ENCODE peak calls at places on chromosome 10, in four cellular contexts. B is fibroblast of mammary gland, F is amniotic stem cell, H is endothelial cell. V is an unnamed sample.

GRCh38 chr10:33812586-33812985 is 478.1 kb upstream of the NRP1 start:
- DNase-seq in B (no peak), F (no peak), H (no peak), V (no peak)

GRCh38 chr10:3654496-3654895 is 130.5 kb downstream of the KLF6 start:
- DNase-seq in B (peak), F (no peak), H (no peak), V (no peak)

GRCh38 chr10:44979281-44980181 is 922 bp upstream of the DEPP1 start:
- DNase-seq in B (no peak), F (no peak), H (no peak), V (no peak)

GRCh38 chr10:119103687-119104652 is at the start of gene DENND10:
- DNase-seq in B (peak), F (peak), H (peak), V (no peak)

GRCh38 chr10:1358860-1359598 is 302.8 kb downstream of the WDR37 start:
- DNase-seq in B (no peak), F (no peak), H (no peak), V (no peak)

GRCh38 chr10:18906636-18907035 is 142.0 kb upstream of the MALRD1 start:
- DNase-seq in B (no peak), F (no peak), H (no peak), V (no peak)

GRCh38 chr10:12708921-12709320 is 292.6 kb downstream of the CCDC3 start:
- DNase-seq in B (peak), F (no peak), H (no peak), V (no peak)

GRCh38 chr10:352476-353235 is 217.4 kb downstream of the ZMYND11 start:
- DNase-seq in B (no peak), F (no peak), H (no peak), V (no peak)

GRCh38 chr10:114635101-114635500 is 23.0 kb downstream of the ABLIM1 start:
- DNase-seq in B (peak), F (no peak), H (no peak), V (no peak)

GRCh38 chr10:130967784-130968183 is 343.7 kb downstream of the TCERG1L start:
- DNase-seq in B (no peak), F (no peak), H (no peak), V (no peak)

GRCh38 chr10:114897593-114897992 is 40.4 kb upstream of the TRUB1 start:
- DNase-seq in B (no peak), F (no peak), H (no peak), V (no peak)

GRCh38 chr10:65931291-65932080 is 994.4 kb upstream of the LRRTM3 start:
- DNase-seq in B (no peak), F (no peak), H (no peak), V (no peak)

GRCh38 chr10:62960416-62960815 is 144.2 kb upstream of the EGR2 start:
- DNase-seq in B (peak), F (no peak), H (no peak), V (no peak)

GRCh38 chr10:35041502-35041879 is 48.6 kb downstream of the CUL2 start:
- DNase-seq in B (no peak), F (no peak), H (no peak), V (no peak)

GRCh38 chr10:6070647-6071046 is 8.5 kb upstream of the IL2RA start:
- DNase-seq in B (no peak), F (no peak), H (no peak), V (no peak)

GRCh38 chr10:48667960-48668541 is 16.6 kb upstream of the WDFY4 start:
- DNase-seq in B (no peak), F (no peak), H (no peak), V (no peak)

GRCh38 chr10:89503633-89504345 is 31.6 kb downstream of the SLC16A12 start:
- DNase-seq in B (no peak), F (no peak), H (no peak), V (no peak)

GRCh38 chr10:10209152-10209551 is 808.5 kb upstream of the CELF2 start:
- DNase-seq in B (peak), F (no peak), H (no peak), V (no peak)

GRCh38 chr10:73414230-73414981 is 548 bp upstream of the ANXA7 start:
- DNase-seq in B (no peak), F (no peak), H (no peak), V (no peak)

GRCh38 chr10:110273474-110273873 is 31.2 kb downstream of the SMNDC1 start:
- DNase-seq in B (peak), F (no peak), H (no peak), V (no peak)

GRCh38 chr10:5413012-5413938 is 918 bp downstream of the NET1 start:
- DNase-seq in B (peak), F (no peak), H (peak), V (no peak)

GRCh38 chr10:124996127-124996853 is 54.4 kb downstream of the ZRANB1 start:
- DNase-seq in B (no peak), F (no peak), H (no peak), V (no peak)

GRCh38 chr10:71837085-71837827 is 13.8 kb downstream of the PSAP start:
- DNase-seq in B (no peak), F (no peak), H (peak), V (no peak)

GRCh38 chr10:5038703-5039102 is 35.0 kb upstream of the AKR1C2 start:
- DNase-seq in B (peak), F (no peak), H (no peak), V (no peak)